ENCODE peak calls at places on chromosomes 6 and 20, in four cellular contexts. H is K562, L is GM12878, F is HepG2. C is an unnamed sample.

GRCh38 chr20:49100934-49101333 is 54.8 kb downstream of the CSE1L start:
- DNase-seq in H (no peak), L (no peak), F (no peak), C (no peak)

GRCh38 chr20:61371501-61372150 is 119.6 kb downstream of the CDH4 start:
- DNase-seq in H (no peak), L (no peak), F (no peak), C (no peak)

GRCh38 chr6:40692311-40692710 is 105.1 kb upstream of the LRFN2 start:
- DNase-seq in H (no peak), L (no peak), F (no peak), C (no peak)

GRCh38 chr6:37021356-37022129 is 16.1 kb downstream of the FGD2 start:
- DNase-seq in H (peak; percentile 74), L (no peak), F (peak; percentile 37), C (peak; percentile 70)

GRCh38 chr6:165675120-165675519 is 12.1 kb upstream of the PDE10A start:
- DNase-seq in H (no peak), L (no peak), F (no peak), C (no peak)

GRCh38 chr6:158452191-158452590 is 107.7 kb upstream of the TMEM181 start:
- DNase-seq in H (no peak), L (no peak), F (no peak), C (no peak)

GRCh38 chr6:65289491-65289890 is 417.5 kb downstream of the EYS start:
- DNase-seq in H (no peak), L (no peak), F (no peak), C (no peak)

GRCh38 chr6:97465877-97466710 is 183.1 kb upstream of the MMS22L start:
- DNase-seq in H (no peak), L (no peak), F (no peak), C (peak; percentile 17)

GRCh38 chr6:138492871-138493270 is 6.4 kb downstream of the NHSL1 start:
- DNase-seq in H (no peak), L (no peak), F (no peak), C (no peak)

GRCh38 chr20:63567382-63568169 is 6.5 kb downstream of the HELZ2 start:
- DNase-seq in H (no peak), L (peak; percentile 60), F (no peak), C (no peak)

GRCh38 chr6:166275714-166276166 is 32.5 kb downstream of the PRR18 start:
- DNase-seq in H (peak; percentile 81), L (no peak), F (peak; percentile 30), C (peak; percentile 79)

GRCh38 chr20:49207071-49207470 is 12.1 kb upstream of the DDX27 start:
- DNase-seq in H (peak; percentile 23), L (no peak), F (peak; percentile 76), C (peak; percentile 53)

GRCh38 chr20:49859807-49860206 is 47.2 kb downstream of the SLC9A8 start:
- DNase-seq in H (no peak), L (no peak), F (no peak), C (no peak)

GRCh38 chr6:13462380-13463326 is 24.7 kb downstream of the GFOD1 start:
- DNase-seq in H (no peak), L (no peak), F (no peak), C (no peak)

GRCh38 chr6:70956451-70957283 is at the start of gene B3GAT2:
- DNase-seq in H (no peak), L (no peak), F (no peak), C (peak; percentile 60)

GRCh38 chr6:70118670-70119069 is 184.2 kb downstream of the COL9A1 start:
- DNase-seq in H (no peak), L (no peak), F (no peak), C (no peak)

GRCh38 chr6:64664480-64664879 is 1028.9 kb downstream of the PHF3 start:
- DNase-seq in H (no peak), L (no peak), F (no peak), C (no peak)

GRCh38 chr6:150418825-150419594 is 50.2 kb downstream of the IYD start:
- DNase-seq in H (peak; percentile 73), L (no peak), F (peak; percentile 21), C (peak; percentile 64)

GRCh38 chr6:31701666-31702420 is 1.3 kb downstream of the ABHD16A start:
- DNase-seq in H (no peak), L (no peak), F (no peak), C (no peak)

GRCh38 chr20:9214676-9215075 is 145.8 kb downstream of the PLCB4 start:
- DNase-seq in H (no peak), L (no peak), F (no peak), C (no peak)

GRCh38 chr20:50625986-50626677 is 65.2 kb downstream of the RIPOR3 start:
- DNase-seq in H (peak; percentile 74), L (no peak), F (peak; percentile 75), C (peak; percentile 91)

GRCh38 chr20:58623579-58624473 is 27.3 kb upstream of the STX16 start:
- DNase-seq in H (peak; percentile 91), L (no peak), F (peak; percentile 68), C (no peak)

GRCh38 chr6:35078896-35079295 is 62.2 kb downstream of the TCP11 start:
- DNase-seq in H (no peak), L (no peak), F (no peak), C (no peak)

GRCh38 chr20:50412069-50412468 is 98.1 kb upstream of the PTPN1 start:
- DNase-seq in H (no peak), L (no peak), F (no peak), C (no peak)

GRCh38 chr6:127842562-127842961 is 58.3 kb downstream of the THEMIS start:
- DNase-seq in H (no peak), L (no peak), F (no peak), C (no peak)

GRCh38 chr6:30260036-30260504 is 46.9 kb upstream of the TRIM26 start:
- DNase-seq in H (no peak), L (no peak), F (no peak), C (peak; percentile 21)

GRCh38 chr20:47205577-47206123 is 150.8 kb downstream of the ZMYND8 start:
- DNase-seq in H (peak; percentile 67), L (peak; percentile 31), F (peak; percentile 78), C (peak; percentile 78)

GRCh38 chr6:2687456-2687855 is 63.3 kb downstream of the MYLK4 start:
- DNase-seq in H (no peak), L (no peak), F (no peak), C (no peak)

DNA sequence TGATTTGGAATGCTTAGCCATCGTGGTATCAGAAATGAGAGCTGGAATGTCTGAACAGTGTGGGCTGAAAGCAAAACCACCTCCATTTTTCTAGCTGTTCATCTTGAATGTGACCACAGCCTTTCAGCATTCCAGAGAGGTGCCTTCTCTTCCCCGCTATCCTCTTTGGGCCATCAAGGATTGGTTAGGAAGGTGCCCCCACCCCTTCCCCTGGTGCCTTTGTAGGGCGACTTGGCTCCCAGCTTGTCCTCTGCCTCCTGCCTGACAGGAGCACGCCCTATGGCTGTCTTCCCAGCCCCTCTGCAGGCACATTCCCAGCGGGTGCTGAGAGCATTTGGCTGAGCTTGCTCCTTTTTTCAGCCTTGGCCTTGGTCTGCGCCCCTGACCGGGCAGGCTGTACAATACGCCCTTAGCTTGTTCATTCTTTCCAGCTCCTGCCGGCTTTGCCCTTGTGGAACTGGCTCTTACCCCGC is 97.5 kb downstream of the ARMC2 start:
- DNase-seq in H (no peak), L (no peak), F (no peak), C (peak; percentile 28)
- TF ChIP-seq NR2C2 in H (no peak), L (no peak), F (no peak), C (no peak)

GRCh38 chr20:38723982-38724602 is at the start of gene SLC32A1:
- DNase-seq in H (no peak), L (no peak), F (no peak), C (peak; percentile 54)
- TF ChIP-seq NR2C2 in H (no peak), L (no peak), F (no peak), C (no peak)

GRCh38 chr20:36320261-36320897 is 14.2 kb downstream of the DLGAP4 start:
- DNase-seq in H (no peak), L (no peak), F (no peak), C (no peak)
- TF ChIP-seq NR2C2 in H (no peak), L (no peak), F (no peak), C (no peak)

GRCh38 chr6:119129968-119130484 is 51.6 kb upstream of the FAM184A start:
- DNase-seq in H (no peak), L (no peak), F (peak; percentile 90), C (no peak)
- TF ChIP-seq NR2C2 in H (no peak), L (no peak), F (peak; percentile 10), C (no peak)

GRCh38 chr6:129857838-129858237 is 3.3 kb downstream of the TMEM244 start:
- DNase-seq in H (no peak), L (no peak), F (no peak), C (no peak)

GRCh38 chr6:129853996-129854711 is 7.0 kb downstream of the TMEM244 start:
- DNase-seq in H (peak; percentile 46), L (no peak), F (no peak), C (no peak)

GRCh38 chr6:129849456-129849855 is 11.7 kb downstream of the TMEM244 start:
- DNase-seq in H (no peak), L (no peak), F (no peak), C (no peak)

GRCh38 chr6:129846761-129847160 is 14.4 kb downstream of the TMEM244 start:
- DNase-seq in H (no peak), L (no peak), F (no peak), C (no peak)

GRCh38 chr6:129852257-129852858 is 8.8 kb downstream of the TMEM244 start:
- DNase-seq in H (peak; percentile 74), L (no peak), F (peak; percentile 16), C (no peak)
- TF ChIP-seq NR2C2 in H (no peak), L (no peak), F (no peak), C (no peak)

DNA sequence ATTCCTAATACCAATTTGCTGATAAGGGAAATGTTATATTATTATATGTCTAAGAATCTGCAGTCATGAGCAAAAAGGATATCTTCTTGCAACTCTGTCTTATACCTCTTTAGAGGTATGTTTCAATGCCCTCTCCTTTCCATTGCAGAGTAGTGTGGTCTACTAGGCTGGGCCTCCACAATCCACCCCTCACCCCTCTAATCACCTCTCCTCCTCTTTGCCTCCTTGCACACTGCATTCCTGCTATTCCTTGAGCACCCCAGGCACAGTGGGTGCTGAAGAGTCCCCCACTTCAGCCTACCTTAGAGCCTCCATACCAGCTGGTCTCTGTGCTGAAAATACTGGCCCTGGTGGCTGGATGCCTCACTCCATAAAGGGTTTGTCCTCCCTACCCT is 26.9 kb downstream of the ARMC2 start:
- DNase-seq in H (no peak), L (no peak), F (no peak), C (no peak)
- TF ChIP-seq NR2C2 in H (no peak), L (no peak), F (no peak), C (no peak)

GRCh38 chr20:3521852-3522740 is 51.3 kb downstream of the ATRN start:
- DNase-seq in H (no peak), L (no peak), F (no peak), C (no peak)
- TF ChIP-seq NR2C2 in H (no peak), L (no peak), F (no peak), C (no peak)

GRCh38 chr6:145012039-145012662 is 723.2 kb downstream of the EPM2A start:
- DNase-seq in H (no peak), L (no peak), F (no peak), C (no peak)
- TF ChIP-seq NR2C2 in H (no peak), L (no peak), F (no peak), C (no peak)

GRCh38 chr6:99614430-99615161 is 8.0 kb downstream of the PRDM13 start:
- DNase-seq in H (no peak), L (no peak), F (no peak), C (peak; percentile 68)
- TF ChIP-seq NR2C2 in H (no peak), L (no peak), F (no peak), C (no peak)

C was measured in WTC11.